ENCODE peak calls at places on chromosomes 7 and 10, in nine cellular contexts. M is A549, C is GM13977, V is Calu3, P is GM10248, S is prostate gland, D is suprapubic skin, J is spleen, T is hepatocyte. U is an unnamed sample.

GRCh38 chr7:106190589-106191330 is 78.6 kb upstream of the SYPL1 start:
- DNase-seq in M (no peak), C (no peak), V (no peak), P (no peak), S (no peak), D (no peak), J (no peak), T (no peak), U (peak)

GRCh38 chr10:93703066-93703465 is 674 bp upstream of the FRA10AC1 start:
- DNase-seq in M (no peak), C (no peak), V (no peak), P (no peak), S (peak), D (no peak), J (no peak), T (no peak), U (no peak)

GRCh38 chr10:3226960-3227724 is 54.6 kb upstream of the PITRM1 start:
- DNase-seq in M (peak), C (no peak), V (no peak), P (no peak), S (no peak), D (no peak), J (no peak), T (no peak), U (no peak)

GRCh38 chr7:66886152-66886551 is 34.9 kb upstream of the TMEM248 start:
- DNase-seq in M (no peak), C (no peak), V (no peak), P (no peak), S (no peak), D (no peak), J (no peak), T (no peak), U (no peak)

GRCh38 chr10:58335306-58336005 is 650 bp downstream of the UBE2D1 start:
- DNase-seq in M (peak), C (no peak), V (peak), P (peak), S (peak), D (peak), J (no peak), T (peak), U (peak)

GRCh38 chr7:94253696-94254095 is 141.0 kb upstream of the COL1A2 start:
- DNase-seq in M (no peak), C (no peak), V (no peak), P (no peak), S (no peak), D (no peak), J (no peak), T (no peak), U (no peak)

GRCh38 chr7:81159402-81159801 is 240.6 kb upstream of the SEMA3C start:
- DNase-seq in M (peak), C (no peak), V (peak), P (no peak), S (no peak), D (no peak), J (no peak), T (no peak), U (no peak)

GRCh38 chr7:3289996-3290395 is 11.1 kb upstream of the SDK1 start:
- DNase-seq in M (no peak), C (no peak), V (no peak), P (no peak), S (no peak), D (no peak), J (no peak), T (no peak), U (no peak)

GRCh38 chr10:17206210-17206709 is 4.8 kb upstream of the TRDMT1 start:
- DNase-seq in M (peak), C (no peak), V (no peak), P (no peak), S (no peak), D (no peak), J (no peak), T (no peak), U (no peak)

GRCh38 chr7:38656976-38657375 is 25.8 kb upstream of the AMPH start:
- DNase-seq in M (no peak), C (no peak), V (no peak), P (no peak), S (no peak), D (no peak), J (no peak), T (no peak), U (no peak)

GRCh38 chr10:89384474-89385324 is 6.8 kb downstream of the IFIT1B start:
- DNase-seq in M (no peak), C (no peak), V (no peak), P (no peak), S (no peak), D (no peak), J (no peak), T (no peak), U (no peak)

GRCh38 chr7:66859794-66860645 is 61.0 kb upstream of the TMEM248 start:
- DNase-seq in M (no peak), C (no peak), V (no peak), P (no peak), S (peak), D (no peak), J (no peak), T (no peak), U (no peak)

GRCh38 chr10:625335-625699 is 64.2 kb downstream of the DIP2C start:
- DNase-seq in M (no peak), C (no peak), V (no peak), P (no peak), S (no peak), D (no peak), J (peak), T (peak), U (no peak)

GRCh38 chr10:61958311-61958710 is 56.8 kb downstream of the ARID5B start:
- DNase-seq in M (no peak), C (no peak), V (no peak), P (no peak), S (no peak), D (no peak), J (no peak), T (no peak), U (no peak)

GRCh38 chr10:12640026-12640425 is 290.7 kb downstream of the CAMK1D start:
- DNase-seq in M (no peak), C (no peak), V (no peak), P (no peak), S (no peak), D (no peak), J (no peak), T (no peak), U (no peak)

GRCh38 chr7:111540199-111540815 is 22.0 kb downstream of the IMMP2L start:
- DNase-seq in M (no peak), C (no peak), V (no peak), P (no peak), S (no peak), D (no peak), J (no peak), T (no peak), U (no peak)

GRCh38 chr7:157661611-157661975 is 324.8 kb downstream of the DNAJB6 start:
- DNase-seq in M (no peak), C (no peak), V (no peak), P (no peak), S (no peak), D (peak), J (peak), T (no peak), U (no peak)

GRCh38 chr10:81872206-81872605 is 2.8 kb upstream of the NRG3 start:
- DNase-seq in M (no peak), C (no peak), V (peak), P (no peak), S (no peak), D (no peak), J (no peak), T (peak), U (no peak)

GRCh38 chr10:78310481-78311080 is 276.9 kb downstream of the RPS24 start:
- DNase-seq in M (no peak), C (no peak), V (no peak), P (no peak), S (no peak), D (no peak), J (no peak), T (no peak), U (no peak)

GRCh38 chr7:101728888-101729883 is 88.2 kb upstream of the CUX1 start:
- DNase-seq in M (peak), C (no peak), V (peak), P (no peak), S (no peak), D (no peak), J (no peak), T (peak), U (no peak)

GRCh38 chr7:24469118-24469517 is 104.1 kb upstream of the PALS2 start:
- DNase-seq in M (no peak), C (no peak), V (no peak), P (no peak), S (no peak), D (no peak), J (no peak), T (no peak), U (no peak)

GRCh38 chr7:158061884-158062656 is 525.6 kb downstream of the PTPRN2 start:
- DNase-seq in M (no peak), C (no peak), V (no peak), P (no peak), S (no peak), D (no peak), J (peak), T (no peak), U (no peak)

GRCh38 chr7:106839511-106839910 is 25.6 kb upstream of the PIK3CG start:
- DNase-seq in M (no peak), C (no peak), V (no peak), P (no peak), S (no peak), D (no peak), J (no peak), T (no peak), U (no peak)

GRCh38 chr10:26737730-26738129 is 40.2 kb downstream of the PDSS1 start:
- DNase-seq in M (no peak), C (peak), V (no peak), P (peak), S (no peak), D (no peak), J (no peak), T (peak), U (no peak)

GRCh38 chr7:6536262-6536770 is 14.9 kb downstream of the GRID2IP start:
- DNase-seq in M (no peak), C (no peak), V (no peak), P (peak), S (no peak), D (no peak), J (no peak), T (no peak), U (no peak)

GRCh38 chr10:76080991-76081390 is 649.6 kb downstream of the LRMDA start:
- DNase-seq in M (no peak), C (no peak), V (no peak), P (no peak), S (no peak), D (no peak), J (no peak), T (no peak), U (no peak)

GRCh38 chr7:55440040-55440690 is 75.0 kb downstream of the LANCL2 start:
- DNase-seq in M (no peak), C (no peak), V (no peak), P (no peak), S (no peak), D (no peak), J (no peak), T (no peak), U (no peak)

GRCh38 chr10:124695259-124695658 is 48.9 kb downstream of the FAM53B start:
- DNase-seq in M (no peak), C (no peak), V (no peak), P (no peak), S (no peak), D (no peak), J (no peak), T (no peak), U (no peak)

GRCh38 chr10:20888620-20889337 is 8.3 kb downstream of the NEBL start:
- DNase-seq in M (no peak), C (no peak), V (no peak), P (no peak), S (no peak), D (no peak), J (no peak), T (no peak), U (no peak)

GRCh38 chr7:158238616-158239289 is 348.9 kb downstream of the PTPRN2 start:
- DNase-seq in M (no peak), C (peak), V (no peak), P (no peak), S (no peak), D (no peak), J (peak), T (no peak), U (no peak)

GRCh38 chr7:78768859-78769258 is 684.6 kb downstream of the MAGI2 start:
- DNase-seq in M (no peak), C (no peak), V (no peak), P (no peak), S (no peak), D (no peak), J (no peak), T (peak), U (no peak)
- TF ChIP-seq CTCF in M (no peak), C (no peak), V (no peak), P (no peak), S (no peak), D (no peak), J (no peak), T (no peak), U (no peak)

DNA sequence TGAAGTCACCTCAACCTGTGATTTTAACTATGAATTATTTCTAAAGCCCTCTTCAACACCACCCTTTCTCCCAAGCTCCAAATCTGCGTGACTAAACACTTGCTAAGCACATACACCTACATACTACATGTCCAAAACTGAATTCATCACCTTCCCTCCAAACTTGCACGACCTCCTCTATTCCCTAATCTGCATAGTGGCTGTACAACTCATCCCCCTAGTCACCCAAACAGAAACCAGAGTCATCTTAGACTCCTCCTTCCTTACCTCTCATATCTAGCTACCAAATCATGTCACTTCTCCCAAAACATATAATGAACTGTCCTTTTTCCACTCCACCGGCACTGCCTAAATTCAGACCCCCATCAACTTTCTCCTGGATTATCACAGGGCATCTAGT is 16.2 kb downstream of the ARHGAP21 start:
- DNase-seq in M (no peak), C (peak), V (no peak), P (peak), S (no peak), D (no peak), J (no peak), T (no peak), U (no peak)
- TF ChIP-seq CTCF in M (no peak), C (no peak), V (no peak), P (no peak), S (no peak), D (no peak), J (no peak), T (no peak), U (no peak)

GRCh38 chr10:75020168-75020567 is 91.3 kb upstream of the SAMD8 start:
- DNase-seq in M (no peak), C (no peak), V (no peak), P (no peak), S (no peak), D (no peak), J (no peak), T (no peak), U (no peak)

GRCh38 chr10:75018233-75018632 is 93.2 kb upstream of the SAMD8 start:
- DNase-seq in M (no peak), C (no peak), V (no peak), P (no peak), S (no peak), D (no peak), J (no peak), T (no peak), U (no peak)

GRCh38 chr10:75018873-75019272 is 92.6 kb upstream of the SAMD8 start:
- DNase-seq in M (no peak), C (no peak), V (no peak), P (no peak), S (no peak), D (no peak), J (no peak), T (no peak), U (no peak)

GRCh38 chr10:75021851-75022250 is 89.6 kb upstream of the SAMD8 start:
- DNase-seq in M (no peak), C (no peak), V (no peak), P (no peak), S (peak), D (no peak), J (no peak), T (peak), U (no peak)

GRCh38 chr10:75019360-75019759 is 92.1 kb upstream of the SAMD8 start:
- DNase-seq in M (peak), C (no peak), V (no peak), P (no peak), S (no peak), D (no peak), J (no peak), T (no peak), U (no peak)
- TF ChIP-seq CTCF in M (peak), C (peak), V (peak), P (peak), S (no peak), D (no peak), J (no peak), T (peak), U (no peak)

DNA sequence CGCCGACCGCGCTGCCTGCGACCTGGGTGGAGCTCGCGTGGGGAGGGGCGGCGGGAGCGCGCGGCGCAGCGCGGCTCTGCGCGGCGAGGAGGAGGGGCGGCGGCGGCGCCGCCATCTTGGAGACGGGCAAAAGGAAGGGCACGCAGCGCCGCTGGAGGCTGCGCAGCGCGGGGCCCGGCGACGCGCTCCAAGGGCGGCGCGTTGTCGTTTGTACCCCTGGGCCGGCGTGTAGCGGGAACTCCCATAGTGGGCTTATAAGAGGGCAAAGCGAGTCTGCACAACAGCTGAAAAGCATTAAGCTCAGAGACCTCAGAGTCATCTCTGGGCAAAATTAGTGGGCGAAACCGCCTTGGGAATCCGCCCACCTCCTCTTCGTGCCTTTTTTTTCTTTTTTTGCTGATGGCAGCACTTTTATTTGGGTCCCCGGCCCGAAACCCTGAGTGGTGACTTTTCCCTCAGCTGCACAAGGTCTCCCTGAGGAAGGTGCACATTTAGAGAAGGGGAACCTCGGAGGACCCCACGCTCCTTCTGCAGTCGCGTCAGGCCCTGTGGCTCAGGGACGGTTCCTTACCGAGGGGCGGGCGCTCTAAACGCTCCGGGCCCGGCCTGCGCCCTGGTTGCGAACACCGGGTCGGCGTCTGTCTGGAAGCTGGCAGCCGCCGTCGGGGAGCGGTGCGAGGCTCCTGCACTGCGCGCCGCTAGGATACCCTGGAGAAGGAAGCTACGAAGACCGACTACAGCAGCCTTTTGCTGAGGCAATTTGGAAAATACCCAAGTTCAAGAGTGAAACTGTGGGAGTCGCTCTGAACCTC is 423 bp upstream of the MCMBP start:
- DNase-seq in M (peak), C (peak), V (peak), P (peak), S (peak), D (peak), J (peak), T (peak), U (peak)
- TF ChIP-seq CTCF in M (no peak), C (no peak), V (no peak), P (no peak), S (no peak), D (no peak), J (no peak), T (no peak), U (no peak)

GRCh38 chr7:128019330-128019729 is 11.9 kb downstream of the LRRC4 start:
- DNase-seq in M (no peak), C (no peak), V (no peak), P (no peak), S (no peak), D (no peak), J (no peak), T (no peak), U (no peak)

GRCh38 chr7:128017880-128018845 is 13.1 kb downstream of the LRRC4 start:
- DNase-seq in M (no peak), C (no peak), V (peak), P (no peak), S (no peak), D (no peak), J (no peak), T (no peak), U (no peak)

GRCh38 chr7:128017460-128017859 is 13.8 kb downstream of the LRRC4 start:
- DNase-seq in M (no peak), C (no peak), V (peak), P (no peak), S (no peak), D (no peak), J (no peak), T (no peak), U (no peak)

GRCh38 chr7:128021361-128021760 is 9.9 kb downstream of the LRRC4 start:
- DNase-seq in M (peak), C (no peak), V (peak), P (no peak), S (no peak), D (no peak), J (no peak), T (peak), U (no peak)

DNA sequence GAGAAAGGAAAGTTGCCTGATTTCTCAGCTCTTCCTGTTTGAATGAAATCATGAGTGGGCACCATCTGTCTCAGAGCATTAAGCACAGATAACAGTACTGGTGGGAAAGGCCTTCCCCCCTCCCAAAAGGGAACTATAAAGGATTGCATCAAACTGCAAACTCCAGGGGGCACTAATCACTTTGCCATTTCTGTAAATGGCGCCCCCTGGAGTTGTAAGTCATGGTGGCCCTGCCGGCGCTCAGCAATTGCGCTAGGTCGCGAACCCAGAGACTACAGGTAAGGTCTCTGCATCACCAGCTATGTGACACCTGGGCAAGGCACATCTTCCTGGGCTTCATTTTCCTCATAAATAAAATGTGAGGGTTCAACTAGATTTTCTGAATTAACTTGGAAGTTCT is 11.1 kb downstream of the LRRC4 start:
- DNase-seq in M (peak), C (no peak), V (no peak), P (no peak), S (no peak), D (no peak), J (no peak), T (no peak), U (peak)
- TF ChIP-seq CTCF in M (peak), C (peak), V (peak), P (peak), S (no peak), D (no peak), J (peak), T (peak), U (peak)

GRCh38 chr7:80060218-80060806 is 74.3 kb upstream of the GNAI1 start:
- DNase-seq in M (peak), C (peak), V (no peak), P (peak), S (no peak), D (no peak), J (no peak), T (peak), U (no peak)
- TF ChIP-seq CTCF in M (peak), C (peak), V (peak), P (peak), S (peak), D (peak), J (peak), T (peak), U (peak)

GRCh38 chr7:155807805-155808550 is 4.3 kb downstream of the SHH start:
- DNase-seq in M (no peak), C (no peak), V (no peak), P (no peak), S (no peak), D (no peak), J (peak), T (peak), U (no peak)
- TF ChIP-seq CTCF in M (no peak), C (no peak), V (no peak), P (no peak), S (no peak), D (no peak), J (no peak), T (no peak), U (no peak)